ENCODE peak calls at places on chromosomes 1 and 21, in ten cellular contexts. C is A549, A is K562, S is endothelial cell of umbilical vein, L is HepG2, M is H1, V is WTC11, R is SK-N-SH, Q is HCT116, B is GM12878. F is an unnamed sample.

GRCh38 chr21:36661511-36662309 is 37.2 kb upstream of the SIM2 start:
- DNase-seq in C (peak; percentile 19), A (peak; percentile 72), S (peak; percentile 41), L (peak; percentile 96), M (no peak), V (peak; percentile 51), R (peak; percentile 43), Q (peak; percentile 24), B (no peak), F (peak; percentile 14)

GRCh38 chr1:107110346-107110745 is 30.5 kb upstream of the NTNG1 start:
- DNase-seq in C (no peak), A (no peak), S (no peak), L (no peak), M (no peak), V (no peak), R (no peak), Q (no peak), B (no peak), F (no peak)

GRCh38 chr1:45329445-45329844 is 2.8 kb downstream of the HPDL start:
- DNase-seq in C (no peak), A (peak; percentile 69), S (no peak), L (no peak), M (no peak), V (no peak), R (no peak), Q (no peak), B (no peak), F (no peak)

GRCh38 chr1:167325151-167325550 is 104.5 kb downstream of the POU2F1 start:
- DNase-seq in C (no peak), A (no peak), S (no peak), L (no peak), M (no peak), V (no peak), R (no peak), Q (no peak), B (no peak), F (no peak)

GRCh38 chr1:182595641-182596240 is 6.7 kb upstream of the RNASEL start:
- DNase-seq in C (peak; percentile 62), A (peak; percentile 72), S (peak; percentile 60), L (peak; percentile 30), M (peak; percentile 90), V (peak; percentile 84), R (peak; percentile 69), Q (peak; percentile 43), B (no peak), F (peak; percentile 64)

GRCh38 chr1:32920833-32921232 is 19.6 kb upstream of the TMEM54 start:
- DNase-seq in C (no peak), A (no peak), S (no peak), L (no peak), M (no peak), V (no peak), R (no peak), Q (no peak), B (no peak), F (no peak)

GRCh38 chr1:232553050-232553754 is 76.7 kb downstream of the SIPA1L2 start:
- DNase-seq in C (no peak), A (no peak), S (peak; percentile 89), L (no peak), M (no peak), V (no peak), R (peak; percentile 54), Q (no peak), B (no peak), F (no peak)

GRCh38 chr1:15344380-15344779 is 65.3 kb upstream of the EFHD2 start:
- DNase-seq in C (no peak), A (no peak), S (no peak), L (no peak), M (no peak), V (no peak), R (no peak), Q (no peak), B (no peak), F (no peak)

GRCh38 chr1:41758904-41759548 is 159.7 kb downstream of the HIVEP3 start:
- DNase-seq in C (no peak), A (no peak), S (peak; percentile 9), L (no peak), M (no peak), V (no peak), R (no peak), Q (no peak), B (no peak), F (no peak)

GRCh38 chr1:248926401-248927182 is 20.6 kb downstream of the PGBD2 start:
- DNase-seq in C (no peak), A (peak; percentile 72), S (no peak), L (no peak), M (no peak), V (no peak), R (no peak), Q (no peak), B (no peak), F (peak; percentile 65)

GRCh38 chr1:234619794-234620247 is 9.8 kb upstream of the IRF2BP2 start:
- DNase-seq in C (no peak), A (no peak), S (no peak), L (peak; percentile 97), M (no peak), V (no peak), R (no peak), Q (no peak), B (no peak), F (peak; percentile 30)

GRCh38 chr1:50704126-50704525 is 255.9 kb downstream of the FAF1 start:
- DNase-seq in C (peak; percentile 25), A (peak; percentile 70), S (peak; percentile 58), L (peak; percentile 38), M (no peak), V (no peak), R (peak; percentile 64), Q (peak; percentile 6), B (no peak), F (peak; percentile 44)

GRCh38 chr1:149916927-149917310 is 725 bp downstream of the SV2A start:
- DNase-seq in C (no peak), A (no peak), S (no peak), L (no peak), M (no peak), V (no peak), R (peak; percentile 42), Q (no peak), B (no peak), F (no peak)
- TF ChIP-seq CTCF in C (no peak), A (no peak), S (no peak), L (no peak), M (no peak), V (no peak), R (no peak), Q (no peak), B (no peak), F (no peak)

GRCh38 chr1:59917026-59917784 is 9.4 kb downstream of the CYP2J2 start:
- DNase-seq in C (no peak), A (no peak), S (no peak), L (no peak), M (no peak), V (no peak), R (no peak), Q (no peak), B (no peak), F (no peak)

GRCh38 chr1:59917785-59918180 is 8.8 kb downstream of the CYP2J2 start:
- DNase-seq in C (no peak), A (no peak), S (no peak), L (no peak), M (no peak), V (no peak), R (no peak), Q (no peak), B (no peak), F (no peak)

GRCh38 chr1:59919742-59920141 is 6.8 kb downstream of the CYP2J2 start:
- DNase-seq in C (no peak), A (no peak), S (no peak), L (no peak), M (no peak), V (no peak), R (no peak), Q (no peak), B (no peak), F (no peak)

DNA sequence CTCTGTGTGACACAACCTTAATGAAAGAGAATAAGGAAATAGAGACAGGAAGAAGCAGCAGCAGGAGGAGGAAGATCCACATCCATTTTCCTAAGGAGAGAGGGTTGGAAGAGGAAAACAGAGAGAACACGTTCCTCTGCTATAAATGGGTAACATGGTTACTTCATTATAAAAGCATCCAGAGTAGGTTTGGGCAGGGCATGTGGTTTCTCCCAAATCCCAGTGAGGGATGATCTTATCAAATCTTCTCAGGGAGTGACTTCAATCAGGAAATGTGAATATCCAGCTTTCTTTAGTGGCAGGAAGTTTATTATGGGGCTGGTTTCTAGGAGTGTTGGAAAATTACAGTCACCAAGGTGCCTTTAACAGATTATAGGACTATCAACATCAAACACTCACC is 11.1 kb downstream of the CYP2J2 start:
- DNase-seq in C (no peak), A (no peak), S (no peak), L (no peak), M (no peak), V (no peak), R (no peak), Q (no peak), B (no peak), F (no peak)
- TF ChIP-seq MAX in C (no peak), A (no peak), S (no peak), L (no peak), M (no peak), V (no peak), R (no peak), Q (no peak), B (no peak), F (no peak)

GRCh38 chr1:81410351-81410750 is 390.4 kb upstream of the ADGRL2 start:
- DNase-seq in C (no peak), A (no peak), S (no peak), L (no peak), M (no peak), V (no peak), R (no peak), Q (no peak), B (no peak), F (no peak)

GRCh38 chr1:81409262-81409661 is 391.5 kb upstream of the ADGRL2 start:
- DNase-seq in C (no peak), A (no peak), S (no peak), L (no peak), M (no peak), V (no peak), R (no peak), Q (no peak), B (no peak), F (no peak)

GRCh38 chr1:81407463-81407862 is 393.3 kb upstream of the ADGRL2 start:
- DNase-seq in C (no peak), A (no peak), S (no peak), L (no peak), M (no peak), V (no peak), R (no peak), Q (no peak), B (no peak), F (no peak)

GRCh38 chr1:81409875-81410274 is 390.9 kb upstream of the ADGRL2 start:
- DNase-seq in C (no peak), A (no peak), S (no peak), L (no peak), M (no peak), V (no peak), R (no peak), Q (no peak), B (no peak), F (no peak)

GRCh38 chr1:81408404-81408803 is 392.3 kb upstream of the ADGRL2 start:
- DNase-seq in C (no peak), A (no peak), S (no peak), L (no peak), M (no peak), V (no peak), R (no peak), Q (no peak), B (no peak), F (no peak)
- TF ChIP-seq CTCF in C (no peak), A (no peak), S (no peak), L (no peak), M (no peak), V (no peak), R (no peak), Q (no peak), B (no peak), F (no peak)

GRCh38 chr1:216410026-216410425 is 13.2 kb downstream of the USH2A start:
- DNase-seq in C (no peak), A (no peak), S (no peak), L (no peak), M (no peak), V (no peak), R (no peak), Q (no peak), B (no peak), F (no peak)
- TF ChIP-seq MAX in C (no peak), A (no peak), S (no peak), L (no peak), M (no peak), V (no peak), R (no peak), Q (no peak), B (no peak), F (no peak)